ENCODE peak calls at places on chromosomes 16 and 17, in four cellular contexts. One of them, this sample, is unnamed.

GRCh38 chr17:50630524-50631194 is 4.0 kb upstream of the ABCC3 start:
- DNase-seq in fibroblast of lung: no peak
- DNase-seq in cardiac muscle cell: peak
- DNase-seq in adrenal gland: peak
- DNase-seq in this sample: no peak

GRCh38 chr17:68184816-68185436 is 62.9 kb upstream of the AMZ2 start:
- DNase-seq in adrenal gland: no peak
- DNase-seq in fibroblast of lung: no peak
- DNase-seq in cardiac muscle cell: no peak
- DNase-seq in this sample: no peak

GRCh38 chr16:56257260-56257659 is 66.0 kb downstream of the GNAO1 start:
- DNase-seq in cardiac muscle cell: no peak
- DNase-seq in adrenal gland: no peak
- DNase-seq in fibroblast of lung: no peak
- DNase-seq in this sample: no peak

GRCh38 chr17:35588196-35588920 is 1.2 kb downstream of the AP2B1 start:
- DNase-seq in cardiac muscle cell: no peak
- DNase-seq in fibroblast of lung: peak
- DNase-seq in adrenal gland: no peak
- DNase-seq in this sample: peak

GRCh38 chr17:74862108-74862901 is 2.6 kb upstream of the GRIN2C start:
- DNase-seq in fibroblast of lung: no peak
- DNase-seq in adrenal gland: peak
- DNase-seq in cardiac muscle cell: peak
- DNase-seq in this sample: no peak

GRCh38 chr16:11557811-11558210 is 28.9 kb downstream of the LITAF start:
- DNase-seq in adrenal gland: no peak
- DNase-seq in cardiac muscle cell: no peak
- DNase-seq in fibroblast of lung: no peak
- DNase-seq in this sample: no peak

GRCh38 chr17:20173091-20173490 is 163.9 kb downstream of the SPECC1 start:
- DNase-seq in fibroblast of lung: peak
- DNase-seq in cardiac muscle cell: peak
- DNase-seq in adrenal gland: no peak
- DNase-seq in this sample: peak

GRCh38 chr16:49712106-49712505 is 143.8 kb downstream of the ZNF423 start:
- DNase-seq in fibroblast of lung: no peak
- DNase-seq in adrenal gland: no peak
- DNase-seq in cardiac muscle cell: no peak
- DNase-seq in this sample: no peak

GRCh38 chr17:20121359-20122235 is 112.4 kb downstream of the SPECC1 start:
- DNase-seq in fibroblast of lung: peak
- DNase-seq in cardiac muscle cell: peak
- DNase-seq in adrenal gland: peak
- DNase-seq in this sample: peak

GRCh38 chr17:57531648-57532486 is 213.2 kb downstream of the CCDC182 start:
- DNase-seq in cardiac muscle cell: no peak
- DNase-seq in fibroblast of lung: no peak
- DNase-seq in adrenal gland: no peak
- DNase-seq in this sample: no peak

GRCh38 chr17:5531019-5531418 is 44.7 kb downstream of the MIS12 start:
- DNase-seq in cardiac muscle cell: no peak
- DNase-seq in adrenal gland: no peak
- DNase-seq in fibroblast of lung: no peak
- DNase-seq in this sample: no peak

GRCh38 chr17:59762022-59762825 is 54.8 kb downstream of the VMP1 start:
- DNase-seq in adrenal gland: no peak
- DNase-seq in fibroblast of lung: peak
- DNase-seq in cardiac muscle cell: no peak
- DNase-seq in this sample: peak

GRCh38 chr17:10156579-10157488 is 41.6 kb downstream of the GAS7 start:
- DNase-seq in cardiac muscle cell: no peak
- DNase-seq in adrenal gland: peak
- DNase-seq in fibroblast of lung: no peak
- DNase-seq in this sample: no peak

GRCh38 chr16:89881368-89881730 is 8.0 kb downstream of the TCF25 start:
- DNase-seq in adrenal gland: no peak
- DNase-seq in fibroblast of lung: no peak
- DNase-seq in cardiac muscle cell: no peak
- DNase-seq in this sample: no peak

GRCh38 chr16:81745704-81746558 is 33.2 kb upstream of the PLCG2 start:
- DNase-seq in cardiac muscle cell: peak
- DNase-seq in fibroblast of lung: peak
- DNase-seq in adrenal gland: peak
- DNase-seq in this sample: peak

GRCh38 chr16:12405083-12405482 is 398.6 kb downstream of the CPPED1 start:
- DNase-seq in fibroblast of lung: no peak
- DNase-seq in adrenal gland: no peak
- DNase-seq in cardiac muscle cell: no peak
- DNase-seq in this sample: no peak

GRCh38 chr17:8002646-8003593 is 505 bp downstream of the GUCY2D start:
- DNase-seq in cardiac muscle cell: no peak
- DNase-seq in adrenal gland: no peak
- DNase-seq in fibroblast of lung: no peak
- DNase-seq in this sample: no peak

GRCh38 chr16:75195811-75196790 is 10.9 kb downstream of the CTRB2 start:
- DNase-seq in cardiac muscle cell: no peak
- DNase-seq in fibroblast of lung: no peak
- DNase-seq in adrenal gland: no peak
- DNase-seq in this sample: no peak

GRCh38 chr17:7217113-7217987 is 2.3 kb downstream of the DLG4 start:
- DNase-seq in adrenal gland: peak
- DNase-seq in fibroblast of lung: peak
- DNase-seq in cardiac muscle cell: peak
- DNase-seq in this sample: peak

GRCh38 chr16:26281681-26282080 is 589.9 kb downstream of the HS3ST4 start:
- DNase-seq in cardiac muscle cell: no peak
- DNase-seq in fibroblast of lung: no peak
- DNase-seq in adrenal gland: no peak
- DNase-seq in this sample: no peak

GRCh38 chr16:58027341-58028167 is 2.0 kb downstream of the MMP15 start:
- DNase-seq in fibroblast of lung: peak
- DNase-seq in adrenal gland: peak
- DNase-seq in cardiac muscle cell: peak
- DNase-seq in this sample: peak

GRCh38 chr17:39928868-39929651 is 1.5 kb downstream of the LRRC3C start:
- DNase-seq in cardiac muscle cell: no peak
- DNase-seq in adrenal gland: peak
- DNase-seq in fibroblast of lung: peak
- DNase-seq in this sample: peak

GRCh38 chr17:43085489-43085888 is 39.7 kb downstream of the BRCA1 start:
- DNase-seq in adrenal gland: no peak
- DNase-seq in cardiac muscle cell: peak
- DNase-seq in fibroblast of lung: peak
- DNase-seq in this sample: peak

GRCh38 chr16:85955566-85955965 is 56.6 kb downstream of the IRF8 start:
- DNase-seq in fibroblast of lung: no peak
- DNase-seq in cardiac muscle cell: no peak
- DNase-seq in adrenal gland: no peak
- DNase-seq in this sample: no peak

GRCh38 chr17:8250101-8250500 is 1.0 kb downstream of the PFAS start:
- DNase-seq in adrenal gland: no peak
- DNase-seq in fibroblast of lung: no peak
- DNase-seq in cardiac muscle cell: no peak
- DNase-seq in this sample: no peak

GRCh38 chr16:15836965-15837611 is 19.7 kb downstream of the MYH11 start:
- DNase-seq in adrenal gland: no peak
- DNase-seq in fibroblast of lung: no peak
- DNase-seq in cardiac muscle cell: no peak
- DNase-seq in this sample: no peak

GRCh38 chr16:64730261-64730660 is 391.6 kb downstream of the CDH11 start:
- DNase-seq in adrenal gland: no peak
- DNase-seq in cardiac muscle cell: no peak
- DNase-seq in fibroblast of lung: peak
- DNase-seq in this sample: no peak

GRCh38 chr16:30060354-30061194 is 5.0 kb upstream of the ALDOA start:
- DNase-seq in cardiac muscle cell: peak
- DNase-seq in fibroblast of lung: no peak
- DNase-seq in adrenal gland: no peak
- DNase-seq in this sample: no peak

GRCh38 chr16:75745242-75745641 is 19.0 kb upstream of the CPHXL start:
- DNase-seq in cardiac muscle cell: no peak
- DNase-seq in fibroblast of lung: no peak
- DNase-seq in adrenal gland: no peak
- DNase-seq in this sample: no peak

GRCh38 chr16:56357765-56358322 is 67.5 kb downstream of the AMFR start:
- DNase-seq in fibroblast of lung: no peak
- DNase-seq in adrenal gland: no peak
- DNase-seq in cardiac muscle cell: no peak
- DNase-seq in this sample: no peak

GRCh38 chr17:79154951-79155557 is 80.4 kb downstream of the ENGASE start:
- DNase-seq in fibroblast of lung: no peak
- DNase-seq in cardiac muscle cell: no peak
- DNase-seq in adrenal gland: no peak
- DNase-seq in this sample: no peak

GRCh38 chr17:38871992-38872605 is 2.2 kb downstream of the LASP1 start:
- DNase-seq in fibroblast of lung: no peak
- DNase-seq in cardiac muscle cell: no peak
- DNase-seq in adrenal gland: no peak
- DNase-seq in this sample: no peak
- H3K4me3 ChIP-seq in fibroblast of lung: peak
- H3K4me3 ChIP-seq in cardiac muscle cell: peak
- H3K4me3 ChIP-seq in adrenal gland: no peak
- H3K4me3 ChIP-seq in this sample: peak

GRCh38 chr17:46976626-46977270 is 2.3 kb downstream of the RPRML start:
- DNase-seq in adrenal gland: no peak
- DNase-seq in cardiac muscle cell: no peak
- DNase-seq in fibroblast of lung: no peak
- DNase-seq in this sample: no peak
- H3K4me3 ChIP-seq in adrenal gland: no peak
- H3K4me3 ChIP-seq in cardiac muscle cell: no peak
- H3K4me3 ChIP-seq in fibroblast of lung: no peak
- H3K4me3 ChIP-seq in this sample: no peak

GRCh38 chr17:41734139-41734948 is at the start of gene HAP1:
- DNase-seq in adrenal gland: peak
- DNase-seq in fibroblast of lung: peak
- DNase-seq in cardiac muscle cell: peak
- DNase-seq in this sample: no peak
- H3K4me3 ChIP-seq in adrenal gland: no peak
- H3K4me3 ChIP-seq in fibroblast of lung: peak
- H3K4me3 ChIP-seq in cardiac muscle cell: peak
- H3K4me3 ChIP-seq in this sample: peak

GRCh38 chr16:4402439-4403132 is 13.8 kb downstream of the CORO7 start:
- DNase-seq in adrenal gland: peak
- DNase-seq in fibroblast of lung: peak
- DNase-seq in cardiac muscle cell: peak
- DNase-seq in this sample: no peak
- H3K4me3 ChIP-seq in adrenal gland: no peak
- H3K4me3 ChIP-seq in fibroblast of lung: no peak
- H3K4me3 ChIP-seq in cardiac muscle cell: no peak
- H3K4me3 ChIP-seq in this sample: no peak

GRCh38 chr17:77288115-77288619 is 147.4 kb downstream of the SEC14L1 start:
- DNase-seq in fibroblast of lung: no peak
- DNase-seq in cardiac muscle cell: no peak
- DNase-seq in adrenal gland: no peak
- DNase-seq in this sample: no peak
- H3K4me3 ChIP-seq in fibroblast of lung: no peak
- H3K4me3 ChIP-seq in cardiac muscle cell: no peak
- H3K4me3 ChIP-seq in adrenal gland: no peak
- H3K4me3 ChIP-seq in this sample: no peak

GRCh38 chr17:81968850-81969812 is 8.1 kb upstream of the NOTUM start:
- DNase-seq in fibroblast of lung: no peak
- DNase-seq in adrenal gland: no peak
- DNase-seq in cardiac muscle cell: no peak
- DNase-seq in this sample: no peak

GRCh38 chr17:81966343-81967243 is 5.6 kb upstream of the NOTUM start:
- DNase-seq in cardiac muscle cell: peak
- DNase-seq in adrenal gland: peak
- DNase-seq in fibroblast of lung: no peak
- DNase-seq in this sample: no peak

GRCh38 chr17:81967244-81967532 is 6.2 kb upstream of the NOTUM start:
- DNase-seq in adrenal gland: no peak
- DNase-seq in fibroblast of lung: no peak
- DNase-seq in cardiac muscle cell: no peak
- DNase-seq in this sample: no peak

GRCh38 chr17:81967533-81968395 is 6.8 kb upstream of the NOTUM start:
- DNase-seq in adrenal gland: peak
- DNase-seq in cardiac muscle cell: peak
- DNase-seq in fibroblast of lung: peak
- DNase-seq in this sample: peak

DNA sequence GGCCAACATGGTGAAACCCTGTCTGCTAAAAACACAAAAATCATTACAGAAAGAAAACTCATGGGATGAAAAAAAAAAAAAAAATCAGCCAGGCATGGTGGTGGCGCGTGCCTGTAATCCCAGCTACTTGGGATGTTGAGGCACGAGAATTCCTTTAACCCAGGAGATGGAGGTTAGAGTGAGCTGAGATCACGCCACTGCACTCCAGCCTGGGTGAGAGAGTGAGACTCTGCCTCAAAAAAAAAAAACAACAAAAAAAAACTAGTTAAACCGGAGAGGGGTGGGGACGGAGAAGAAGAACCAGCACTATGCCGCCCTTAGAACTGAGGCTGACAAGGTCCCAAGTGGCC is 7.4 kb upstream of the NOTUM start:
- DNase-seq in fibroblast of lung: no peak
- DNase-seq in adrenal gland: no peak
- DNase-seq in cardiac muscle cell: no peak
- DNase-seq in this sample: no peak
- H3K4me3 ChIP-seq in fibroblast of lung: no peak
- H3K4me3 ChIP-seq in adrenal gland: no peak
- H3K4me3 ChIP-seq in cardiac muscle cell: no peak
- H3K4me3 ChIP-seq in this sample: no peak

DNA sequence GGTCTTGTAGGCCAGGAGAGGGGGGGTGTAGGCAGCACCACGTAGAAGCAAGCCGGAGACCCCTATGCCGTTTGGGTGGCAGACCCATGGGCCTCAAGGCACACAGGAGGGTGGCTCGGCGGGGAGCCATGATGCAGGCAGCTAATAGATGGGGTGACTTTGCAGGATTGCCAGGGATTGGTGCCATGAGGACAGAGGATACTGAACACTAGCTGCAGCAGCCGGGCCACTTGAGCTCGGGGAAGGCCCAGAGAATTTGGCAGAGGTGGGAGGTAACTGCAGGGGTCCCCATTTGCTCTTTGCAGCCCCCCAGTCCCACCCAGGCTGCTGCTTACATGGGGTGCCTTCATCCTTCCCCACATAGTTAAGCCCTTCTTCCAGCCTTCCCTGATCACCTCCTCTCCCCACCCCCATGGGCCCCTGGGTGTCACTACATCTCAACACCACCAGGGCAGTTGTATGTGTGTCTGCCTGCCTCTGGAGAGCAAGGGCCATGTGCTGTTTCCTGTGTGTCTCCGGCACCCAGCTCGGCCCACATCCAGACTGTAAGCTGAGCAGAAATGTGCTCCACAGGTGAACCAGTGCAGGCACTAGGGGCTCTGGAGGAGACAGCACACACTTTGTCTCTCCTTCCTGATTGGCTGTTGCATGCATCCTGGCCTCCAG is 52.1 kb downstream of the SREBF1 start:
- DNase-seq in fibroblast of lung: no peak
- DNase-seq in adrenal gland: no peak
- DNase-seq in cardiac muscle cell: no peak
- DNase-seq in this sample: no peak
- H3K4me3 ChIP-seq in fibroblast of lung: no peak
- H3K4me3 ChIP-seq in adrenal gland: no peak
- H3K4me3 ChIP-seq in cardiac muscle cell: peak
- H3K4me3 ChIP-seq in this sample: no peak

GRCh38 chr17:61351745-61352407 is 47.8 kb upstream of the TBX2 start:
- DNase-seq in adrenal gland: no peak
- DNase-seq in fibroblast of lung: no peak
- DNase-seq in cardiac muscle cell: no peak
- DNase-seq in this sample: no peak
- H3K4me3 ChIP-seq in adrenal gland: no peak
- H3K4me3 ChIP-seq in fibroblast of lung: no peak
- H3K4me3 ChIP-seq in cardiac muscle cell: no peak
- H3K4me3 ChIP-seq in this sample: no peak

This sample was measured in astrocyte.